ENCODE peak calls at places on chromosome 4, in eight cellular contexts. One of them, this sample, is unnamed.

GRCh38 chr4:82043081-82043808 is 330.5 kb downstream of the HNRNPD start:
- DNase-seq in NCI-H2081: no peak
- DNase-seq in activated T-cell treated with anti-CD3 and anti-CD28 coated beads, Interleukin-2, amount 50 U/mL, for 4 hours: no peak
- DNase-seq in pancreas: peak
- DNase-seq in mesenteric fat pad: no peak
- DNase-seq in Caco-2: peak
- DNase-seq in stromal cell of bone marrow: no peak
- DNase-seq in GM12865: no peak
- DNase-seq in this sample: no peak

GRCh38 chr4:10031663-10032590 is 10.6 kb upstream of the SLC2A9 start:
- DNase-seq in GM12865: no peak
- DNase-seq in activated T-cell treated with anti-CD3 and anti-CD28 coated beads, Interleukin-2, amount 50 U/mL, for 4 hours: no peak
- DNase-seq in stromal cell of bone marrow: no peak
- DNase-seq in Caco-2: no peak
- DNase-seq in pancreas: no peak
- DNase-seq in NCI-H2081: no peak
- DNase-seq in mesenteric fat pad: no peak
- DNase-seq in this sample: no peak

GRCh38 chr4:82372502-82372873 is 1.3 kb downstream of the HNRNPD start:
- DNase-seq in pancreas: peak
- DNase-seq in Caco-2: peak
- DNase-seq in mesenteric fat pad: no peak
- DNase-seq in NCI-H2081: peak
- DNase-seq in stromal cell of bone marrow: no peak
- DNase-seq in GM12865: peak
- DNase-seq in activated T-cell treated with anti-CD3 and anti-CD28 coated beads, Interleukin-2, amount 50 U/mL, for 4 hours: peak
- DNase-seq in this sample: no peak

GRCh38 chr4:117327491-117327890 is 242.1 kb upstream of the TRAM1L1 start:
- DNase-seq in GM12865: no peak
- DNase-seq in NCI-H2081: no peak
- DNase-seq in stromal cell of bone marrow: no peak
- DNase-seq in mesenteric fat pad: no peak
- DNase-seq in Caco-2: no peak
- DNase-seq in pancreas: no peak
- DNase-seq in activated T-cell treated with anti-CD3 and anti-CD28 coated beads, Interleukin-2, amount 50 U/mL, for 4 hours: no peak
- DNase-seq in this sample: no peak

GRCh38 chr4:102868153-102868781 is 525 bp upstream of the CISD2 start:
- DNase-seq in Caco-2: peak
- DNase-seq in stromal cell of bone marrow: peak
- DNase-seq in GM12865: peak
- DNase-seq in activated T-cell treated with anti-CD3 and anti-CD28 coated beads, Interleukin-2, amount 50 U/mL, for 4 hours: no peak
- DNase-seq in NCI-H2081: no peak
- DNase-seq in pancreas: peak
- DNase-seq in mesenteric fat pad: no peak
- DNase-seq in this sample: no peak

GRCh38 chr4:113540859-113541258 is 220.7 kb downstream of the CAMK2D start:
- DNase-seq in stromal cell of bone marrow: peak
- DNase-seq in mesenteric fat pad: no peak
- DNase-seq in Caco-2: no peak
- DNase-seq in NCI-H2081: no peak
- DNase-seq in activated T-cell treated with anti-CD3 and anti-CD28 coated beads, Interleukin-2, amount 50 U/mL, for 4 hours: peak
- DNase-seq in GM12865: no peak
- DNase-seq in pancreas: no peak
- DNase-seq in this sample: no peak

GRCh38 chr4:22712541-22712940 is 19.8 kb downstream of the GBA3 start:
- DNase-seq in pancreas: no peak
- DNase-seq in GM12865: no peak
- DNase-seq in Caco-2: no peak
- DNase-seq in mesenteric fat pad: no peak
- DNase-seq in NCI-H2081: no peak
- DNase-seq in stromal cell of bone marrow: no peak
- DNase-seq in activated T-cell treated with anti-CD3 and anti-CD28 coated beads, Interleukin-2, amount 50 U/mL, for 4 hours: no peak
- DNase-seq in this sample: no peak

GRCh38 chr4:29326816-29327215 is 1393.4 kb upstream of the PCDH7 start:
- DNase-seq in mesenteric fat pad: no peak
- DNase-seq in pancreas: no peak
- DNase-seq in stromal cell of bone marrow: no peak
- DNase-seq in NCI-H2081: peak
- DNase-seq in activated T-cell treated with anti-CD3 and anti-CD28 coated beads, Interleukin-2, amount 50 U/mL, for 4 hours: no peak
- DNase-seq in Caco-2: no peak
- DNase-seq in GM12865: no peak
- DNase-seq in this sample: no peak

GRCh38 chr4:79597266-79597665 is 189.2 kb upstream of the GK2 start:
- DNase-seq in Caco-2: no peak
- DNase-seq in NCI-H2081: no peak
- DNase-seq in activated T-cell treated with anti-CD3 and anti-CD28 coated beads, Interleukin-2, amount 50 U/mL, for 4 hours: no peak
- DNase-seq in GM12865: no peak
- DNase-seq in mesenteric fat pad: no peak
- DNase-seq in stromal cell of bone marrow: peak
- DNase-seq in pancreas: no peak
- DNase-seq in this sample: no peak

This sample was measured in amniotic stem cell.